ENCODE peak calls at places on chromosomes 11 and 22, in nine cellular contexts. One of them, this sample, is unnamed.

GRCh38 chr11:87926250-87926970 is 248.8 kb downstream of the RAB38 start:
- DNase-seq in heart left ventricle: no peak
- DNase-seq in cardiac fibroblast: peak
- DNase-seq in AG04449: no peak
- DNase-seq in OCI-LY7: no peak
- DNase-seq in coronary artery: no peak
- DNase-seq in GM23338: peak
- DNase-seq in tibial nerve: no peak
- DNase-seq in transverse colon: no peak
- DNase-seq in this sample: peak

GRCh38 chr11:119254239-119254638 is 48.1 kb downstream of the CBL start:
- DNase-seq in heart left ventricle: no peak
- DNase-seq in cardiac fibroblast: no peak
- DNase-seq in AG04449: no peak
- DNase-seq in OCI-LY7: no peak
- DNase-seq in coronary artery: no peak
- DNase-seq in GM23338: no peak
- DNase-seq in tibial nerve: no peak
- DNase-seq in transverse colon: no peak
- DNase-seq in this sample: no peak

GRCh38 chr11:65183201-65183891 is 1.6 kb downstream of the CAPN1 start:
- DNase-seq in heart left ventricle: no peak
- DNase-seq in cardiac fibroblast: no peak
- DNase-seq in AG04449: no peak
- DNase-seq in OCI-LY7: no peak
- DNase-seq in coronary artery: no peak
- DNase-seq in GM23338: peak
- DNase-seq in tibial nerve: no peak
- DNase-seq in transverse colon: peak
- DNase-seq in this sample: no peak

GRCh38 chr22:50074551-50075042 is 10.6 kb downstream of the MLC1 start:
- DNase-seq in heart left ventricle: no peak
- DNase-seq in cardiac fibroblast: no peak
- DNase-seq in AG04449: no peak
- DNase-seq in OCI-LY7: no peak
- DNase-seq in coronary artery: no peak
- DNase-seq in GM23338: peak
- DNase-seq in tibial nerve: no peak
- DNase-seq in transverse colon: peak
- DNase-seq in this sample: no peak

GRCh38 chr11:103525069-103525468 is 415.8 kb downstream of the DYNC2H1 start:
- DNase-seq in heart left ventricle: no peak
- DNase-seq in cardiac fibroblast: peak
- DNase-seq in AG04449: no peak
- DNase-seq in OCI-LY7: no peak
- DNase-seq in coronary artery: no peak
- DNase-seq in GM23338: no peak
- DNase-seq in tibial nerve: no peak
- DNase-seq in transverse colon: no peak
- DNase-seq in this sample: peak

GRCh38 chr11:106384429-106384828 is 307.0 kb downstream of the AASDHPPT start:
- DNase-seq in heart left ventricle: no peak
- DNase-seq in cardiac fibroblast: no peak
- DNase-seq in AG04449: no peak
- DNase-seq in OCI-LY7: no peak
- DNase-seq in coronary artery: no peak
- DNase-seq in GM23338: no peak
- DNase-seq in tibial nerve: no peak
- DNase-seq in transverse colon: no peak
- DNase-seq in this sample: no peak

GRCh38 chr11:111059726-111060125 is 185.8 kb upstream of the POU2AF2 start:
- DNase-seq in heart left ventricle: no peak
- DNase-seq in cardiac fibroblast: no peak
- DNase-seq in AG04449: no peak
- DNase-seq in OCI-LY7: no peak
- DNase-seq in coronary artery: no peak
- DNase-seq in GM23338: no peak
- DNase-seq in tibial nerve: no peak
- DNase-seq in transverse colon: no peak
- DNase-seq in this sample: no peak

GRCh38 chr22:38218661-38219331 is 17.0 kb downstream of the MAFF start:
- DNase-seq in heart left ventricle: peak
- DNase-seq in cardiac fibroblast: peak
- DNase-seq in AG04449: peak
- DNase-seq in OCI-LY7: no peak
- DNase-seq in coronary artery: peak
- DNase-seq in GM23338: peak
- DNase-seq in tibial nerve: no peak
- DNase-seq in transverse colon: peak
- DNase-seq in this sample: peak

GRCh38 chr11:106249857-106250256 is 172.4 kb downstream of the AASDHPPT start:
- DNase-seq in heart left ventricle: no peak
- DNase-seq in cardiac fibroblast: peak
- DNase-seq in AG04449: no peak
- DNase-seq in OCI-LY7: no peak
- DNase-seq in coronary artery: no peak
- DNase-seq in GM23338: peak
- DNase-seq in tibial nerve: no peak
- DNase-seq in transverse colon: no peak
- DNase-seq in this sample: no peak

GRCh38 chr11:3105791-3106735 is 48.8 kb upstream of the CARS1 start:
- DNase-seq in heart left ventricle: no peak
- DNase-seq in cardiac fibroblast: no peak
- DNase-seq in AG04449: no peak
- DNase-seq in OCI-LY7: no peak
- DNase-seq in coronary artery: no peak
- DNase-seq in GM23338: no peak
- DNase-seq in tibial nerve: no peak
- DNase-seq in transverse colon: no peak
- DNase-seq in this sample: no peak

GRCh38 chr11:23509023-23509422 is 648.7 kb upstream of the CCDC179 start:
- DNase-seq in heart left ventricle: no peak
- DNase-seq in cardiac fibroblast: peak
- DNase-seq in AG04449: peak
- DNase-seq in OCI-LY7: no peak
- DNase-seq in coronary artery: no peak
- DNase-seq in GM23338: no peak
- DNase-seq in tibial nerve: no peak
- DNase-seq in transverse colon: no peak
- DNase-seq in this sample: no peak

GRCh38 chr11:129368889-129369672 is 6.6 kb upstream of the BARX2 start:
- DNase-seq in heart left ventricle: no peak
- DNase-seq in cardiac fibroblast: no peak
- DNase-seq in AG04449: no peak
- DNase-seq in OCI-LY7: no peak
- DNase-seq in coronary artery: no peak
- DNase-seq in GM23338: no peak
- DNase-seq in tibial nerve: no peak
- DNase-seq in transverse colon: no peak
- DNase-seq in this sample: no peak

GRCh38 chr11:90556612-90557011 is 333.8 kb upstream of the CHORDC1 start:
- DNase-seq in heart left ventricle: no peak
- DNase-seq in cardiac fibroblast: no peak
- DNase-seq in AG04449: no peak
- DNase-seq in OCI-LY7: no peak
- DNase-seq in coronary artery: no peak
- DNase-seq in GM23338: no peak
- DNase-seq in tibial nerve: no peak
- DNase-seq in transverse colon: no peak
- DNase-seq in this sample: no peak

GRCh38 chr11:113593698-113594308 is 112.3 kb downstream of the TMPRSS5 start:
- DNase-seq in heart left ventricle: no peak
- DNase-seq in cardiac fibroblast: peak
- DNase-seq in AG04449: no peak
- DNase-seq in OCI-LY7: no peak
- DNase-seq in coronary artery: no peak
- DNase-seq in GM23338: no peak
- DNase-seq in tibial nerve: no peak
- DNase-seq in transverse colon: no peak
- DNase-seq in this sample: no peak

GRCh38 chr11:35553021-35553420 is 27.6 kb upstream of the PAMR1 start:
- DNase-seq in heart left ventricle: no peak
- DNase-seq in cardiac fibroblast: no peak
- DNase-seq in AG04449: no peak
- DNase-seq in OCI-LY7: no peak
- DNase-seq in coronary artery: no peak
- DNase-seq in GM23338: no peak
- DNase-seq in tibial nerve: no peak
- DNase-seq in transverse colon: no peak
- DNase-seq in this sample: no peak

GRCh38 chr11:35555238-35555887 is 29.9 kb upstream of the PAMR1 start:
- DNase-seq in heart left ventricle: no peak
- DNase-seq in cardiac fibroblast: no peak
- DNase-seq in AG04449: no peak
- DNase-seq in OCI-LY7: no peak
- DNase-seq in coronary artery: no peak
- DNase-seq in GM23338: no peak
- DNase-seq in tibial nerve: no peak
- DNase-seq in transverse colon: no peak
- DNase-seq in this sample: no peak

GRCh38 chr11:35553831-35554230 is 28.4 kb upstream of the PAMR1 start:
- DNase-seq in heart left ventricle: no peak
- DNase-seq in cardiac fibroblast: peak
- DNase-seq in AG04449: peak
- DNase-seq in OCI-LY7: no peak
- DNase-seq in coronary artery: no peak
- DNase-seq in GM23338: no peak
- DNase-seq in tibial nerve: no peak
- DNase-seq in transverse colon: no peak
- DNase-seq in this sample: peak

GRCh38 chr11:35558468-35558867 is 33.1 kb upstream of the PAMR1 start:
- DNase-seq in heart left ventricle: no peak
- DNase-seq in cardiac fibroblast: peak
- DNase-seq in AG04449: no peak
- DNase-seq in OCI-LY7: no peak
- DNase-seq in coronary artery: no peak
- DNase-seq in GM23338: no peak
- DNase-seq in tibial nerve: peak
- DNase-seq in transverse colon: no peak
- DNase-seq in this sample: no peak

GRCh38 chr11:35554491-35555237 is 29.2 kb upstream of the PAMR1 start:
- DNase-seq in heart left ventricle: no peak
- DNase-seq in cardiac fibroblast: peak
- DNase-seq in AG04449: no peak
- DNase-seq in OCI-LY7: no peak
- DNase-seq in coronary artery: no peak
- DNase-seq in GM23338: peak
- DNase-seq in tibial nerve: no peak
- DNase-seq in transverse colon: no peak
- DNase-seq in this sample: no peak
- TF ChIP-seq CTCF in heart left ventricle: no peak
- TF ChIP-seq CTCF in cardiac fibroblast: peak
- TF ChIP-seq CTCF in AG04449: peak
- TF ChIP-seq CTCF in OCI-LY7: peak
- TF ChIP-seq CTCF in coronary artery: no peak
- TF ChIP-seq CTCF in GM23338: peak
- TF ChIP-seq CTCF in tibial nerve: peak
- TF ChIP-seq CTCF in transverse colon: peak
- TF ChIP-seq CTCF in this sample: peak

GRCh38 chr22:30205281-30206115 is 41.1 kb downstream of the LIF start:
- DNase-seq in heart left ventricle: peak
- DNase-seq in cardiac fibroblast: peak
- DNase-seq in AG04449: peak
- DNase-seq in OCI-LY7: no peak
- DNase-seq in coronary artery: peak
- DNase-seq in GM23338: no peak
- DNase-seq in tibial nerve: peak
- DNase-seq in transverse colon: no peak
- DNase-seq in this sample: peak
- H3K4me3 ChIP-seq in heart left ventricle: no peak
- H3K4me3 ChIP-seq in cardiac fibroblast: no peak
- H3K4me3 ChIP-seq in AG04449: no peak
- H3K4me3 ChIP-seq in OCI-LY7: no peak
- H3K4me3 ChIP-seq in coronary artery: peak
- H3K4me3 ChIP-seq in GM23338: no peak
- H3K4me3 ChIP-seq in tibial nerve: no peak
- H3K4me3 ChIP-seq in transverse colon: no peak
- H3K4me3 ChIP-seq in this sample: peak

GRCh38 chr11:75376175-75376574 is 23.1 kb upstream of the RPS3 start:
- DNase-seq in heart left ventricle: no peak
- DNase-seq in cardiac fibroblast: no peak
- DNase-seq in AG04449: no peak
- DNase-seq in OCI-LY7: no peak
- DNase-seq in coronary artery: no peak
- DNase-seq in GM23338: peak
- DNase-seq in tibial nerve: no peak
- DNase-seq in transverse colon: no peak
- DNase-seq in this sample: no peak
- TF ChIP-seq CTCF in heart left ventricle: no peak
- TF ChIP-seq CTCF in cardiac fibroblast: no peak
- TF ChIP-seq CTCF in AG04449: peak
- TF ChIP-seq CTCF in OCI-LY7: no peak
- TF ChIP-seq CTCF in coronary artery: no peak
- TF ChIP-seq CTCF in GM23338: peak
- TF ChIP-seq CTCF in tibial nerve: no peak
- TF ChIP-seq CTCF in transverse colon: no peak
- TF ChIP-seq CTCF in this sample: no peak

DNA sequence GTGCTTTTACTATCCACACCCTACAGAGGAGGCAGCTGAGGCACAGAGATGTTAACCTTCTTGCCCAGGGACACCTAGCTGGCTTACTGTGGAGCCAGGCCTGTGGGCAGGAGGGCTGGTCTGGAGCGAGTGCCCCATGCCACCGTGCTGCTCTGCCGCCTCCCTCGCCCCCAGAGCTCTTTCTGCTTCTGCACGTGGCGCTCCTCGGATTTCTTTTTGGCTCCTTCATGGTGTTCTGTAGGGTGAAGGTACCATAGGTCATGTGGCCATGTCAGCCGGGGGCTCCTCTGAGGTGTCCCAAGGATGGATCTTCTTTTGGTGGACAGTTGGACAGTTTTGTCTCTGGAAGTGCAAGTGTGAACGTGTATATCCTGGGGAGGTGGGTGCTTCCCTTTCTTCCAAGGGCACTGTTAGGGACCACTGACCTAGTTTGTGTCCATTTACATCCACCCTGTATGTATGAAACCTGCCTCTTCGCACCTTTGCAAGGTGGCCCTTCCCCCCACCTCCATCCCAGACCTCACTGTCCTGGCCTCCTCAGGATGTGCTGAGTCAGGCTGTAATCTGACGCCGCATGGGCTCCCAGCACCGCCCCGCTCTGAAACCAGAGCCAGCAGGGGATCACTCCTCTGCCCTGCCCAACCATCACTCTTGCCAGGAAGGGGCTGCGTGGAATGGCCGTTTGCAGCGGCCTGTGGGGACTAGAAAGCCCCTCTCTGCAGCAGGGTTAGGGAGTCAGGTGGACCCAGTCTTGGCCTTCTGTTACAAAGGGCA is 31.7 kb downstream of the POLR3H start:
- DNase-seq in heart left ventricle: no peak
- DNase-seq in cardiac fibroblast: peak
- DNase-seq in AG04449: no peak
- DNase-seq in OCI-LY7: no peak
- DNase-seq in coronary artery: no peak
- DNase-seq in GM23338: peak
- DNase-seq in tibial nerve: no peak
- DNase-seq in transverse colon: no peak
- DNase-seq in this sample: peak
- H3K4me3 ChIP-seq in heart left ventricle: no peak
- H3K4me3 ChIP-seq in cardiac fibroblast: no peak
- H3K4me3 ChIP-seq in AG04449: no peak
- H3K4me3 ChIP-seq in OCI-LY7: no peak
- H3K4me3 ChIP-seq in coronary artery: no peak
- H3K4me3 ChIP-seq in GM23338: no peak
- H3K4me3 ChIP-seq in tibial nerve: no peak
- H3K4me3 ChIP-seq in transverse colon: no peak
- H3K4me3 ChIP-seq in this sample: no peak

GRCh38 chr11:73907191-73907590 is 30.4 kb downstream of the PAAF1 start:
- DNase-seq in heart left ventricle: peak
- DNase-seq in cardiac fibroblast: peak
- DNase-seq in AG04449: no peak
- DNase-seq in OCI-LY7: no peak
- DNase-seq in coronary artery: no peak
- DNase-seq in GM23338: peak
- DNase-seq in tibial nerve: no peak
- DNase-seq in transverse colon: no peak
- DNase-seq in this sample: peak
- TF ChIP-seq CTCF in heart left ventricle: no peak
- TF ChIP-seq CTCF in cardiac fibroblast: peak
- TF ChIP-seq CTCF in AG04449: no peak
- TF ChIP-seq CTCF in OCI-LY7: no peak
- TF ChIP-seq CTCF in coronary artery: no peak
- TF ChIP-seq CTCF in GM23338: no peak
- TF ChIP-seq CTCF in tibial nerve: no peak
- TF ChIP-seq CTCF in transverse colon: no peak
- TF ChIP-seq CTCF in this sample: no peak